ENCODE peak calls at places on chromosome 4, in eight cellular contexts. One of them, this sample, is unnamed.

GRCh38 chr4:88172987-88173386 is 14.5 kb upstream of the ABCG2 start:
- DNase-seq in NCI-H2171 treated with DMSO at 0.1 percent for 48 hours: no peak
- DNase-seq in fibroblast of the aortic adventitia: no peak
- DNase-seq in neuronal stem cell: no peak
- DNase-seq in activated T-cell treated with anti-CD3 and anti-CD28 coated beads for 1 hour: no peak
- DNase-seq in lung microvascular endothelial cell: no peak
- DNase-seq in Right ventricle myocardium superior: no peak
- DNase-seq in NCI-H345: no peak
- DNase-seq in this sample: no peak

GRCh38 chr4:85741421-85741820 is 266.5 kb downstream of the ARHGAP24 start:
- DNase-seq in NCI-H2171 treated with DMSO at 0.1 percent for 48 hours: no peak
- DNase-seq in fibroblast of the aortic adventitia: no peak
- DNase-seq in neuronal stem cell: no peak
- DNase-seq in activated T-cell treated with anti-CD3 and anti-CD28 coated beads for 1 hour: no peak
- DNase-seq in lung microvascular endothelial cell: no peak
- DNase-seq in Right ventricle myocardium superior: no peak
- DNase-seq in NCI-H345: no peak
- DNase-seq in this sample: no peak

GRCh38 chr4:23885943-23886590 is 3.8 kb downstream of the PPARGC1A start:
- DNase-seq in NCI-H2171 treated with DMSO at 0.1 percent for 48 hours: no peak
- DNase-seq in fibroblast of the aortic adventitia: no peak
- DNase-seq in neuronal stem cell: no peak
- DNase-seq in activated T-cell treated with anti-CD3 and anti-CD28 coated beads for 1 hour: no peak
- DNase-seq in lung microvascular endothelial cell: no peak
- DNase-seq in Right ventricle myocardium superior: no peak
- DNase-seq in NCI-H345: no peak
- DNase-seq in this sample: no peak

GRCh38 chr4:83582289-83582756 is 46.4 kb downstream of the GPAT3 start:
- DNase-seq in NCI-H2171 treated with DMSO at 0.1 percent for 48 hours: peak; percentile 32
- DNase-seq in fibroblast of the aortic adventitia: peak; percentile 66
- DNase-seq in neuronal stem cell: no peak
- DNase-seq in activated T-cell treated with anti-CD3 and anti-CD28 coated beads for 1 hour: no peak
- DNase-seq in lung microvascular endothelial cell: peak; percentile 54
- DNase-seq in Right ventricle myocardium superior: no peak
- DNase-seq in NCI-H345: peak; percentile 62
- DNase-seq in this sample: no peak

GRCh38 chr4:158159054-158159717 is 13.6 kb downstream of the GASK1B start:
- DNase-seq in NCI-H2171 treated with DMSO at 0.1 percent for 48 hours: no peak
- DNase-seq in fibroblast of the aortic adventitia: peak; percentile 71
- DNase-seq in neuronal stem cell: no peak
- DNase-seq in activated T-cell treated with anti-CD3 and anti-CD28 coated beads for 1 hour: no peak
- DNase-seq in lung microvascular endothelial cell: no peak
- DNase-seq in Right ventricle myocardium superior: no peak
- DNase-seq in NCI-H345: no peak
- DNase-seq in this sample: no peak

GRCh38 chr4:57442834-57443291 is 332.7 kb upstream of the IGFBP7 start:
- DNase-seq in NCI-H2171 treated with DMSO at 0.1 percent for 48 hours: peak; percentile 5
- DNase-seq in fibroblast of the aortic adventitia: peak; percentile 36
- DNase-seq in neuronal stem cell: peak; percentile 56
- DNase-seq in activated T-cell treated with anti-CD3 and anti-CD28 coated beads for 1 hour: no peak
- DNase-seq in lung microvascular endothelial cell: peak; percentile 54
- DNase-seq in Right ventricle myocardium superior: peak; percentile 56
- DNase-seq in NCI-H345: peak; percentile 40
- DNase-seq in this sample: no peak

GRCh38 chr4:87732033-87732770 is 67.2 kb upstream of the IBSP start:
- DNase-seq in NCI-H2171 treated with DMSO at 0.1 percent for 48 hours: no peak
- DNase-seq in fibroblast of the aortic adventitia: peak; percentile 29
- DNase-seq in neuronal stem cell: no peak
- DNase-seq in activated T-cell treated with anti-CD3 and anti-CD28 coated beads for 1 hour: no peak
- DNase-seq in lung microvascular endothelial cell: no peak
- DNase-seq in Right ventricle myocardium superior: no peak
- DNase-seq in NCI-H345: no peak
- DNase-seq in this sample: no peak

GRCh38 chr4:20254517-20255250 is 3.0 kb downstream of the SLIT2 start:
- DNase-seq in NCI-H2171 treated with DMSO at 0.1 percent for 48 hours: peak; percentile 15
- DNase-seq in fibroblast of the aortic adventitia: peak; percentile 58
- DNase-seq in neuronal stem cell: peak; percentile 52
- DNase-seq in activated T-cell treated with anti-CD3 and anti-CD28 coated beads for 1 hour: no peak
- DNase-seq in lung microvascular endothelial cell: no peak
- DNase-seq in Right ventricle myocardium superior: peak; percentile 42
- DNase-seq in NCI-H345: peak; percentile 23
- DNase-seq in this sample: no peak